ENCODE peak calls at places on chromosomes 3 and 15, in six cellular contexts. Z is pancreas, K is heart left ventricle, N is AG04450, R is A549, B is psoas muscle. X is an unnamed sample.

GRCh38 chr3:184832044-184832443 is 20.1 kb downstream of the VPS8 start:
- DNase-seq in Z (no peak), K (no peak), N (no peak), R (no peak), B (no peak), X (no peak)

GRCh38 chr15:45662375-45662774 is 27.5 kb downstream of the SQOR start:
- DNase-seq in Z (no peak), K (no peak), N (no peak), R (no peak), B (no peak), X (no peak)

GRCh38 chr3:195151866-195152526 is 119.0 kb downstream of the XXYLT1 start:
- DNase-seq in Z (no peak), K (no peak), N (no peak), R (peak; percentile 26), B (no peak), X (peak; percentile 47)

GRCh38 chr3:128619146-128619890 is 31.3 kb downstream of the RPN1 start:
- DNase-seq in Z (no peak), K (no peak), N (peak; percentile 67), R (peak; percentile 45), B (no peak), X (peak; percentile 63)

GRCh38 chr15:83656943-83657528 is 3.1 kb downstream of the ADAMTSL3 start:
- DNase-seq in Z (peak; percentile 50), K (no peak), N (no peak), R (no peak), B (no peak), X (no peak)

GRCh38 chr15:92869977-92870644 is 30.0 kb upstream of the CHD2 start:
- DNase-seq in Z (no peak), K (no peak), N (no peak), R (peak; percentile 69), B (no peak), X (no peak)

GRCh38 chr3:124230432-124230831 is 238.5 kb upstream of the ROPN1 start:
- DNase-seq in Z (no peak), K (no peak), N (no peak), R (no peak), B (no peak), X (no peak)

GRCh38 chr3:157240413-157240812 is 80.5 kb upstream of the CCNL1 start:
- DNase-seq in Z (no peak), K (no peak), N (no peak), R (no peak), B (no peak), X (no peak)

GRCh38 chr15:79593119-79593869 is 161.2 kb downstream of the MINAR1 start:
- DNase-seq in Z (no peak), K (no peak), N (no peak), R (peak; percentile 32), B (no peak), X (no peak)

GRCh38 chr3:172709776-172710708 is 825 bp downstream of the NCEH1 start:
- DNase-seq in Z (peak; percentile 32), K (peak; percentile 61), N (no peak), R (no peak), B (peak; percentile 72), X (peak; percentile 53)

GRCh38 chr3:181913254-181913653 is 201.5 kb downstream of the SOX2 start:
- DNase-seq in Z (no peak), K (no peak), N (no peak), R (peak; percentile 4), B (no peak), X (peak; percentile 49)

GRCh38 chr3:30826381-30827061 is 67.9 kb downstream of the GADL1 start:
- DNase-seq in Z (no peak), K (no peak), N (no peak), R (no peak), B (no peak), X (no peak)

DNA sequence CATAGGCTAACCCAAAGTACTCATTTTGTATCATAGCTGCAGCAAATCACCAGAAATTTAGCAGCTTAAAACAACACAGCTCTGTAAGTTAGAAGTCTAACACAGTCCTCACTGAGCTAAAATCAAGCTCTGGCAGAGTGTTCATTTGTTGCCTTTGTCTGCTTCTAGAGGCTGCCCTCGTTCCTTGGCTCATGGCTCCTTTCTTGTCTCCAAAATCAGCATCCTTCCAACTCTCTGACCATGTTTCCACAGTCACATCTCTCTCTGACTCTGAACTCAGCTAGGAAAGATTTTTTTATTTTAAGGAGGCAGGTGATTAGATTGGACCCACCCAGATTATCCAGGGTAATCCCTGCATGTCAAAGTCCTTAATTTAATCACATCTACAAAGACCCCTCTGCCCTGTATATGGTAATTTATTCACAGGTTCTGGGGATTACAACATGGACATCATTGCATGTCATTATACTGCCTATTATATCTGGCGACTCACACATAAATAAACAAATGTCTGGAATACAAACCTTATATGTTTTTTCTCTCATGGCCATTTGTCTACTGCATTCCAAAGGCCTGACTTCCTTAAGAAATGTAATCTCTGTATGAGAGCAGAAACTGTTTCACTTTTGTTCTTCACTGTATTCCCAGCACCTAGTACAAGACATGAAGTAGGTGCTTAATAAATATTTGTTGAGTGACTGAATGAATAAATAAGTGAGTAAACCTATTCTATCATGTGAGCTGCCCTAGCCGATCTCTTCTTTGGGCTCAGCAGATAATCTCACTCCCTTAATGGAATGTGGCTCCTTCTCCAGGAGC is 15.1 kb upstream of the UACA start:
- DNase-seq in Z (no peak), K (no peak), N (peak; percentile 58), R (peak; percentile 73), B (no peak), X (peak; percentile 36)
- H3K27ac ChIP-seq in Z (no peak overlapping the region), K (no peak overlapping the region), N (peak overlapping the region; percentile 92), R (peak overlapping the region; percentile 66), B (no peak overlapping the region), X (no peak overlapping the region)

GRCh38 chr15:36810656-36811449 is 231.4 kb downstream of the CDIN1 start:
- DNase-seq in Z (no peak), K (no peak), N (no peak), R (no peak), B (no peak), X (no peak)
- TF ChIP-seq CTCF in Z (no peak), K (no peak), N (peak; percentile 33), R (no peak), B (no peak), X (no peak)

GRCh38 chr3:169871129-169871886 is 1.6 kb upstream of the LRRC31 start:
- DNase-seq in Z (no peak), K (no peak), N (no peak), R (no peak), B (no peak), X (no peak)
- H3K27ac ChIP-seq in Z (no peak overlapping the region), K (no peak overlapping the region), N (no peak overlapping the region), R (no peak overlapping the region), B (no peak overlapping the region), X (no peak overlapping the region)

GRCh38 chr3:19147905-19148767 is at the start of gene KCNH8:
- DNase-seq in Z (peak; percentile 56), K (no peak), N (no peak), R (no peak), B (peak; percentile 45), X (no peak)

GRCh38 chr3:19148768-19149091 is 420 bp downstream of the KCNH8 start:
- DNase-seq in Z (no peak), K (no peak), N (no peak), R (no peak), B (no peak), X (no peak)

GRCh38 chr3:19151171-19151570 is 2.9 kb downstream of the KCNH8 start:
- DNase-seq in Z (no peak), K (no peak), N (no peak), R (no peak), B (no peak), X (no peak)

GRCh38 chr3:19149388-19149787 is 1.1 kb downstream of the KCNH8 start:
- DNase-seq in Z (peak; percentile 29), K (no peak), N (no peak), R (peak; percentile 22), B (no peak), X (no peak)

GRCh38 chr3:19146685-19147650 is 1.3 kb upstream of the KCNH8 start:
- DNase-seq in Z (peak; percentile 82), K (peak; percentile 64), N (no peak), R (peak; percentile 38), B (peak; percentile 72), X (peak; percentile 5)
- TF ChIP-seq CTCF in Z (peak; percentile 11), K (peak; percentile 36), N (peak; percentile 52), R (peak; percentile 29), B (peak; percentile 40), X (peak; percentile 44)